ENCODE peak calls at places on chromosomes 6 and 20, in ten cellular contexts. Q, I, E, U, C, G, Z, X, V and B are unnamed samples.

GRCh38 chr6:35727206-35727934 is 9.5 kb upstream of the ARMC12 start:
- DNase-seq in Q (peak; percentile 88), I (peak; percentile 68), E (peak; percentile 80), U (peak; percentile 73), C (peak; percentile 81), G (no peak), Z (peak; percentile 88), X (peak; percentile 38), V (peak; percentile 73), B (peak; percentile 82)

GRCh38 chr6:141848029-141848890 is 284.5 kb upstream of the GJE1 start:
- DNase-seq in Q (no peak), I (no peak), E (no peak), U (no peak), C (no peak), G (peak; percentile 18), Z (no peak), X (peak; percentile 75), V (peak; percentile 32), B (no peak)

GRCh38 chr6:148530394-148530923 is 187.8 kb downstream of the SASH1 start:
- DNase-seq in Q (peak; percentile 56), I (peak; percentile 23), E (no peak), U (no peak), C (no peak), G (no peak), Z (peak; percentile 73), X (peak; percentile 32), V (peak; percentile 96), B (no peak)

GRCh38 chr20:9401381-9401780 is 113.0 kb upstream of the LAMP5 start:
- DNase-seq in Q (no peak), I (no peak), E (no peak), U (no peak), C (no peak), G (no peak), Z (no peak), X (no peak), V (no peak), B (no peak)

GRCh38 chr6:31945507-31946369 is at the start of gene CFB:
- DNase-seq in Q (peak; percentile 46), I (no peak), E (peak; percentile 80), U (peak; percentile 54), C (peak; percentile 8), G (no peak), Z (peak; percentile 90), X (peak; percentile 79), V (peak; percentile 80), B (peak; percentile 87)

GRCh38 chr20:57849868-57850215 is 140.0 kb upstream of the PMEPA1 start:
- DNase-seq in Q (no peak), I (no peak), E (no peak), U (no peak), C (peak; percentile 59), G (no peak), Z (no peak), X (no peak), V (no peak), B (no peak)

GRCh38 chr6:94041930-94042724 is 622.8 kb upstream of the EPHA7 start:
- DNase-seq in Q (no peak), I (no peak), E (no peak), U (no peak), C (peak; percentile 5), G (no peak), Z (no peak), X (no peak), V (no peak), B (no peak)

GRCh38 chr6:116572162-116572561 is 858 bp downstream of the RWDD1 start:
- DNase-seq in Q (no peak), I (peak; percentile 37), E (no peak), U (peak; percentile 23), C (peak; percentile 30), G (no peak), Z (peak; percentile 80), X (no peak), V (peak; percentile 43), B (peak; percentile 25)

GRCh38 chr20:48613926-48614325 is 213.9 kb downstream of the PREX1 start:
- DNase-seq in Q (no peak), I (no peak), E (no peak), U (no peak), C (no peak), G (no peak), Z (no peak), X (no peak), V (no peak), B (no peak)

GRCh38 chr6:119966484-119966883 is 616.9 kb upstream of the MAN1A1 start:
- DNase-seq in Q (peak; percentile 89), I (peak; percentile 66), E (no peak), U (no peak), C (peak; percentile 39), G (no peak), Z (no peak), X (peak; percentile 13), V (no peak), B (no peak)

GRCh38 chr6:6057442-6058053 is 50.8 kb upstream of the NRN1 start:
- DNase-seq in Q (peak; percentile 78), I (peak; percentile 79), E (no peak), U (peak; percentile 42), C (peak; percentile 57), G (no peak), Z (peak; percentile 7), X (peak; percentile 76), V (peak; percentile 1), B (no peak)

GRCh38 chr6:89347825-89348224 is 4.7 kb downstream of the UBE2J1 start:
- DNase-seq in Q (no peak), I (no peak), E (no peak), U (peak; percentile 40), C (no peak), G (no peak), Z (peak; percentile 45), X (no peak), V (peak; percentile 47), B (no peak)

GRCh38 chr6:89350281-89351037 is 2.1 kb downstream of the UBE2J1 start:
- DNase-seq in Q (no peak), I (peak; percentile 76), E (no peak), U (no peak), C (no peak), G (no peak), Z (peak; percentile 42), X (no peak), V (peak; percentile 65), B (no peak)

GRCh38 chr6:89346433-89346832 is 6.1 kb downstream of the UBE2J1 start:
- DNase-seq in Q (no peak), I (no peak), E (no peak), U (no peak), C (no peak), G (no peak), Z (no peak), X (no peak), V (peak; percentile 42), B (no peak)

GRCh38 chr6:89351632-89352328 is 742 bp downstream of the UBE2J1 start:
- DNase-seq in Q (peak; percentile 53), I (no peak), E (no peak), U (no peak), C (no peak), G (no peak), Z (peak; percentile 37), X (peak; percentile 22), V (no peak), B (no peak)

GRCh38 chr6:89348372-89348771 is 4.2 kb downstream of the UBE2J1 start:
- DNase-seq in Q (peak; percentile 23), I (no peak), E (no peak), U (no peak), C (no peak), G (no peak), Z (no peak), X (no peak), V (peak; percentile 79), B (no peak)
- H3K4me1 ChIP-seq in Q (peaks cover 8% of the 10 kb centered on the region), I (peaks cover 66% of the 10 kb centered on the region), E (peaks cover 75% of the 10 kb centered on the region), U (peaks cover 78% of the 10 kb centered on the region), C (peaks cover 8% of the 10 kb centered on the region), G (peaks cover 14% of the 10 kb centered on the region), Z (peaks cover 35% of the 10 kb centered on the region), X (peaks cover 10% of the 10 kb centered on the region), V (no peaks in the 10 kb centered on the region), B (peaks cover 7% of the 10 kb centered on the region)

DNA sequence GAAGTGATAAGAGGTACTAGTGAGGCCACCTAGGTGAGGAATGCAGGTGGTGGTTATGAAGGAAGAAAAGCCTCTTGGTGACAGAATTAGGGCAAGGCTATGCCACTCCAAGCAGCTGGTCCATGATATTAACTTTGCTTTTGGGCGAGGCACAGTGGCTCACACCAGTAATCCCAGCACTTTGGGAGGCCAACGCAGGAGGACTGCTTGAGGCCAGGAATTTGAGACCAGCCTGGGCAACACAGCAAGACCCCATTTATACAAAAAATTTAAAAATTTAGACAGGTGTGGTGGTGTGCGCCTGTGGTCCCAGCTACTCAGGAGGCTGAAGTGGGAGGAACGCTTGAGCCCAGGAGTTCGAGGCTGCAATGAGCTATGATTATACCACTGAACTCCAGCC is 56.1 kb downstream of the SERAC1 start:
- DNase-seq in Q (no peak), I (no peak), E (no peak), U (no peak), C (no peak), G (no peak), Z (no peak), X (no peak), V (no peak), B (no peak)
- H3K36me3 ChIP-seq in Q (peaks cover 4% of the 10 kb centered on the region), I (peaks cover 10% of the 10 kb centered on the region), E (peaks cover 57% of the 10 kb centered on the region), U (peaks cover 68% of the 10 kb centered on the region), C (no peaks in the 10 kb centered on the region), G (peaks cover 7% of the 10 kb centered on the region), Z (peaks cover 51% of the 10 kb centered on the region), X (no peaks in the 10 kb centered on the region), V (no peaks in the 10 kb centered on the region), B (peaks cover 11% of the 10 kb centered on the region)

DNA sequence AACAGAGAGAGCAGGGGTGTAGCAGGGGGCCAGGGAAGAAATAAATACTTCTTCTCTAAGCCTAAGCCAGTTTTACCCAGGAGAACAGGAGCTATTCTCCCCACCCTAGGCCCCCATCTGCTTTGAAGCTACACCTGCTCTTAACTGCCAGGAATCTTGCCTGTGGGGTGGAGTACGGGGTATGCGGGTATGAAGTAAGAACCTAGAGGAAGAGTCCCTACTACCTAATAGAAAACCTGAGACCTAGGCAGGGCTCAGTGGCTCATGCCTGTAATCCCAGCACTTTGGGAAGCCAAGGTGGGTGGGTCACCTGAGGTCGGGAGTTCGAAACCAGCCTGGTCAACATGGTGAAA is 1.6 kb downstream of the SLC29A1 start:
- DNase-seq in Q (no peak), I (no peak), E (no peak), U (no peak), C (no peak), G (no peak), Z (no peak), X (no peak), V (no peak), B (no peak)
- H3K4me3 ChIP-seq in Q (peak overlapping the region; percentile 84), I (peak overlapping the region; percentile 83), E (no peak overlapping the region), U (peak overlapping the region; percentile 83), C (peak overlapping the region; percentile 57), G (no peak overlapping the region), Z (no peak overlapping the region), X (peak overlapping the region; percentile 69), V (no peak overlapping the region), B (no peak overlapping the region)

GRCh38 chr6:51655517-51655916 is 431.9 kb downstream of the PKHD1 start:
- DNase-seq in Q (no peak), I (no peak), E (no peak), U (no peak), C (no peak), G (no peak), Z (no peak), X (peak; percentile 91), V (peak; percentile 5), B (no peak)

GRCh38 chr6:51663525-51663924 is 423.9 kb downstream of the PKHD1 start:
- DNase-seq in Q (no peak), I (no peak), E (no peak), U (no peak), C (no peak), G (no peak), Z (no peak), X (no peak), V (no peak), B (no peak)

GRCh38 chr6:51657491-51657890 is 429.9 kb downstream of the PKHD1 start:
- DNase-seq in Q (no peak), I (no peak), E (no peak), U (no peak), C (no peak), G (no peak), Z (no peak), X (no peak), V (no peak), B (no peak)

GRCh38 chr6:51660767-51661166 is 426.6 kb downstream of the PKHD1 start:
- DNase-seq in Q (no peak), I (no peak), E (no peak), U (no peak), C (no peak), G (no peak), Z (no peak), X (no peak), V (no peak), B (no peak)
- H3K4me1 ChIP-seq in Q (no peaks in the 10 kb centered on the region), I (no peaks in the 10 kb centered on the region), E (no peaks in the 10 kb centered on the region), U (no peaks in the 10 kb centered on the region), C (no peaks in the 10 kb centered on the region), G (no peaks in the 10 kb centered on the region), Z (no peaks in the 10 kb centered on the region), X (peaks cover 5% of the 10 kb centered on the region), V (no peaks in the 10 kb centered on the region), B (no peaks in the 10 kb centered on the region)